ENCODE peak calls at places on chromosomes 7 and 10, in nine cellular contexts. J, E, Z, F, Y, Q, U, D and P are unnamed samples.
A peak's percentile ranks its signal among the peaks of the same experiment; 100 is the strongest.

GRCh38 chr7:55574062-55574717 is 1.9 kb upstream of the VOPP1 start:
- DNase-seq in J (no peak), E (no peak), Z (no peak), F (no peak), Y (no peak), Q (no peak), U (peak; percentile 74), D (no peak), P (no peak)

GRCh38 chr7:158274404-158274811 is 313.2 kb downstream of the PTPRN2 start:
- DNase-seq in J (no peak), E (no peak), Z (peak; percentile 32), F (no peak), Y (no peak), Q (no peak), U (no peak), D (no peak), P (peak; percentile 66)

GRCh38 chr10:95513941-95514392 is 47.2 kb downstream of the SORBS1 start:
- DNase-seq in J (no peak), E (no peak), Z (peak; percentile 86), F (peak; percentile 74), Y (no peak), Q (no peak), U (peak; percentile 69), D (no peak), P (no peak)

GRCh38 chr7:6705959-6706665 is 635 bp downstream of the ZNF12 start:
- DNase-seq in J (no peak), E (no peak), Z (no peak), F (no peak), Y (no peak), Q (no peak), U (peak; percentile 57), D (peak; percentile 16), P (peak; percentile 91)

GRCh38 chr10:79595510-79595909 is 15.2 kb upstream of the SFTPA1 start:
- DNase-seq in J (no peak), E (no peak), Z (no peak), F (no peak), Y (no peak), Q (no peak), U (no peak), D (no peak), P (no peak)

GRCh38 chr7:119270644-119271043 is 1002.3 kb upstream of the KCND2 start:
- DNase-seq in J (no peak), E (no peak), Z (no peak), F (no peak), Y (no peak), Q (no peak), U (no peak), D (no peak), P (no peak)

GRCh38 chr7:2287742-2288141 is 26.5 kb downstream of the SNX8 start:
- DNase-seq in J (no peak), E (no peak), Z (no peak), F (no peak), Y (no peak), Q (no peak), U (no peak), D (no peak), P (no peak)

GRCh38 chr7:37112882-37113281 is 335.8 kb downstream of the ELMO1 start:
- DNase-seq in J (no peak), E (no peak), Z (no peak), F (peak; percentile 64), Y (no peak), Q (no peak), U (no peak), D (no peak), P (no peak)

GRCh38 chr7:134996097-134996550 is 9.8 kb downstream of the AGBL3 start:
- DNase-seq in J (no peak), E (peak; percentile 96), Z (no peak), F (no peak), Y (no peak), Q (no peak), U (no peak), D (peak; percentile 32), P (no peak)

GRCh38 chr10:43401627-43402026 is 7.4 kb downstream of the HNRNPF start:
- DNase-seq in J (no peak), E (no peak), Z (no peak), F (no peak), Y (no peak), Q (no peak), U (peak; percentile 10), D (no peak), P (no peak)

GRCh38 chr7:135717686-135718085 is 10.3 kb downstream of the SLC13A4 start:
- DNase-seq in J (no peak), E (no peak), Z (no peak), F (no peak), Y (no peak), Q (no peak), U (no peak), D (no peak), P (no peak)

GRCh38 chr7:45715471-45716352 is 141.5 kb downstream of the ADCY1 start:
- DNase-seq in J (peak; percentile 81), E (no peak), Z (no peak), F (no peak), Y (no peak), Q (no peak), U (no peak), D (no peak), P (no peak)

GRCh38 chr10:29830526-29831512 is 196.0 kb upstream of the SVIL start:
- DNase-seq in J (no peak), E (no peak), Z (peak; percentile 72), F (no peak), Y (no peak), Q (no peak), U (no peak), D (no peak), P (no peak)

GRCh38 chr7:17679427-17679826 is 260.9 kb downstream of the SNX13 start:
- DNase-seq in J (no peak), E (no peak), Z (peak; percentile 67), F (no peak), Y (no peak), Q (no peak), U (no peak), D (no peak), P (no peak)

GRCh38 chr7:155120460-155120859 is 50.3 kb downstream of the HTR5A start:
- DNase-seq in J (no peak), E (no peak), Z (no peak), F (no peak), Y (no peak), Q (no peak), U (no peak), D (no peak), P (no peak)

GRCh38 chr10:78292987-78293865 is 259.6 kb downstream of the RPS24 start:
- DNase-seq in J (no peak), E (no peak), Z (no peak), F (no peak), Y (no peak), Q (no peak), U (no peak), D (no peak), P (peak; percentile 39)

GRCh38 chr10:53023411-53023810 is 250.8 kb upstream of the MBL2 start:
- DNase-seq in J (no peak), E (no peak), Z (no peak), F (no peak), Y (no peak), Q (no peak), U (no peak), D (no peak), P (no peak)
- TF ChIP-seq POLR2AphosphoS5 in J (no peak), E (no peak), Z (no peak), F (no peak), Y (no peak), Q (no peak), U (no peak), D (no peak), P (no peak)

DNA sequence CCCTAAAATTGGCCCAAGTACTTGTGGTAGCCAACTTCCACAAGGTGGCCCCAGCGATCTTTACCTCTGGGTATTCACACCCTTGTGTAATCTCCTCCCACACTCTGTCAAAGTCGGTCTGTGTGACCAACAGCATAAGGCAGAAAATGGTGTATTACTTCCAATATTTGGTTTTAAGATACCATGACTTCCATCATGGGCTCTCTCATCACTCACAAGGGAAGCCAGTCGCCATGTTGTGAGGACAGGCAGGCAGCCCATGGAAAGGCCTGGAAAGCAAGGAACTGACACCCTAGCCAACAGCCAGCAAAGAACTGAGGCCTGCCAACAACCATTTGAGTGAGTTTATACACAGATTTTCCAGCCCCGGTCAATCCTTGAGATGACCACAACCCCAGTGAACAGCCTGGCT is 91.0 kb upstream of the KMT2E start:
- DNase-seq in J (no peak), E (peak; percentile 71), Z (peak; percentile 87), F (peak; percentile 39), Y (peak; percentile 70), Q (peak; percentile 87), U (peak; percentile 95), D (peak; percentile 89), P (peak; percentile 85)
- H3K27ac ChIP-seq in J (peak overlapping the region; percentile 56), E (no peak overlapping the region), Z (no peak overlapping the region), F (no peak overlapping the region), Y (peak overlapping the region; percentile 14), Q (no peak overlapping the region), U (peak overlapping the region; percentile 50), D (peak overlapping the region; percentile 79), P (peak overlapping the region; percentile 56)

GRCh38 chr10:72331575-72332422 is 22.9 kb downstream of the DNAJB12 start:
- DNase-seq in J (no peak), E (peak; percentile 96), Z (peak; percentile 91), F (peak; percentile 92), Y (no peak), Q (peak; percentile 80), U (peak; percentile 86), D (peak; percentile 86), P (peak; percentile 99)
- TF ChIP-seq POLR2AphosphoS5 in J (no peak), E (peak; percentile 53), Z (peak; percentile 48), F (peak; percentile 54), Y (no peak), Q (peak; percentile 60), U (peak; percentile 43), D (peak; percentile 25), P (peak; percentile 95)

DNA sequence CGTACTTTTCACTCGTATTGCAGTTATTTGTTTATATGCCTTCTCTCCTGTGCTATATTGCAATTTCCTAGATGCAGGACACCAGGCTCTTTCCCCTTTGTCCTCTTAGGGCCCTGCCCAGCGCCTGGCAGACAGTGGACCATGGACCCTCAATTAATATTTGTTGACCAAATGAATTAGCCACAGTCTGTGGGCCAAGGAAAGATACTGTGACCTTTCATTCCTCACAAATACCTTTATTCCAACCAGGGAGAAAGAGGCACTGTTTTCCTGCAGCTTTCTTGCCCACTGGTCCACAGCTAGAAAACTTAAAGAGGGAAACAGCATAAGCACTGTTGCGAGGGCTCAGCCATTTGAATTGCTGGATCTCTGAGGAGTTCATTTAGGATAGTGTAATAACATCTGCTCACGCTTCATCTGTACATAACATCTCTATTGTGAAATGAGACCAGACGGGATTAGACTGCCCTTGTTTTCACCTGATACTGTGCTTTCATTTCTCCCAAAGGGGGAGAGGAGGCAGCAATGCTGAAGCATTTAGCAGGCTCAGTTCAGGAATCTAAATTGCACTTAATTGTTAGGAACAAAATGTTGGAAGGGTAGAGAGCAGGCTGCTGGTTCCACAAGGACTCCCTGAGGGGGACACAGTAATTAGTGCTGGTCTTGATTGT is 46.7 kb downstream of the TNS3 start:
- DNase-seq in J (no peak), E (no peak), Z (no peak), F (no peak), Y (no peak), Q (no peak), U (no peak), D (no peak), P (peak; percentile 7)
- H3K27ac ChIP-seq in J (no peak overlapping the region), E (no peak overlapping the region), Z (no peak overlapping the region), F (no peak overlapping the region), Y (peak overlapping the region; percentile 99), Q (no peak overlapping the region), U (no peak overlapping the region), D (peak overlapping the region; percentile 10), P (peak overlapping the region; percentile 55)

DNA sequence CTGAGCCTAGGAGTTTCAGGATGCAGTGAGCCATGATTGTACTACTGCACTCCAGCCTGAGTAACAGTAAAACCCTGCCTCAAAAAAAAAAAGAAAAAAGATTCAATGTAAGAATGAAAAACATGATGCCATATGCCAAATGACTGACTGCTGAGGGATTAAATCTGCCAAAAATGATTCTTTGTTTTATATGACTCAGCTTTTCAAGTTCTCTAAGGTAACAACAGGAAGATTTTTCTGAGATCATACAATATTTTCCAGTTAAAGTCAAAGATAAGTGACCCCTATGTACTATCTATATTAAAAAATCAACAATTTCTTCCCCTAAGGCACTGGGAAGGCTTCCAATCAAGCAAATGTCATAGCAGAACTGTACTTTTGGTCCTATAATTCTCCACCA is 271.2 kb upstream of the IMMP2L start:
- DNase-seq in J (no peak), E (no peak), Z (no peak), F (no peak), Y (no peak), Q (no peak), U (peak; percentile 92), D (no peak), P (no peak)
- TF ChIP-seq POLR2AphosphoS5 in J (peak; percentile 27), E (no peak), Z (no peak), F (no peak), Y (no peak), Q (no peak), U (no peak), D (no peak), P (no peak)